ENCODE peak calls at places on chromosomes 13 and 19, in four cellular contexts. One of them, this sample, is unnamed.

GRCh38 chr19:50311723-50312635 is 17.2 kb downstream of the KCNC3 start:
- DNase-seq in stimulated activated CD8-positive, alpha-beta memory T cell treated with anti-CD3 and anti-CD28 coated beads, Interleukin-15, amount 100 ng/mL, for 4 hours: no peak
- DNase-seq in foreskin melanocyte: no peak
- DNase-seq in stimulated activated CD4-positive, alpha-beta T cell treated with anti-CD3 and anti-CD28 coated beads, Interleukin-1b, Interleukin-23, amount 100 ng/mL, for 24 hours: no peak
- DNase-seq in this sample: no peak

GRCh38 chr13:114128624-114129522 is 3.5 kb downstream of the RASA3 start:
- DNase-seq in stimulated activated CD8-positive, alpha-beta memory T cell treated with anti-CD3 and anti-CD28 coated beads, Interleukin-15, amount 100 ng/mL, for 4 hours: peak; percentile 89
- DNase-seq in foreskin melanocyte: peak; percentile 91
- DNase-seq in stimulated activated CD4-positive, alpha-beta T cell treated with anti-CD3 and anti-CD28 coated beads, Interleukin-1b, Interleukin-23, amount 100 ng/mL, for 24 hours: peak; percentile 67
- DNase-seq in this sample: peak; percentile 49

GRCh38 chr19:34261335-34262109 is 7.2 kb downstream of the GARRE1 start:
- DNase-seq in stimulated activated CD8-positive, alpha-beta memory T cell treated with anti-CD3 and anti-CD28 coated beads, Interleukin-15, amount 100 ng/mL, for 4 hours: no peak
- DNase-seq in foreskin melanocyte: no peak
- DNase-seq in stimulated activated CD4-positive, alpha-beta T cell treated with anti-CD3 and anti-CD28 coated beads, Interleukin-1b, Interleukin-23, amount 100 ng/mL, for 24 hours: no peak
- DNase-seq in this sample: no peak

GRCh38 chr19:11243798-11244169 is 4.4 kb downstream of the ANGPTL8 start:
- DNase-seq in stimulated activated CD8-positive, alpha-beta memory T cell treated with anti-CD3 and anti-CD28 coated beads, Interleukin-15, amount 100 ng/mL, for 4 hours: no peak
- DNase-seq in foreskin melanocyte: no peak
- DNase-seq in stimulated activated CD4-positive, alpha-beta T cell treated with anti-CD3 and anti-CD28 coated beads, Interleukin-1b, Interleukin-23, amount 100 ng/mL, for 24 hours: no peak
- DNase-seq in this sample: no peak

GRCh38 chr13:98327326-98328314 is 150.6 kb upstream of the RNF113B start:
- DNase-seq in stimulated activated CD8-positive, alpha-beta memory T cell treated with anti-CD3 and anti-CD28 coated beads, Interleukin-15, amount 100 ng/mL, for 4 hours: no peak
- DNase-seq in foreskin melanocyte: peak; percentile 26
- DNase-seq in stimulated activated CD4-positive, alpha-beta T cell treated with anti-CD3 and anti-CD28 coated beads, Interleukin-1b, Interleukin-23, amount 100 ng/mL, for 24 hours: no peak
- DNase-seq in this sample: no peak

GRCh38 chr19:720691-721160 is 12.0 kb downstream of the PALM start:
- DNase-seq in stimulated activated CD8-positive, alpha-beta memory T cell treated with anti-CD3 and anti-CD28 coated beads, Interleukin-15, amount 100 ng/mL, for 4 hours: no peak
- DNase-seq in foreskin melanocyte: no peak
- DNase-seq in stimulated activated CD4-positive, alpha-beta T cell treated with anti-CD3 and anti-CD28 coated beads, Interleukin-1b, Interleukin-23, amount 100 ng/mL, for 24 hours: no peak
- DNase-seq in this sample: no peak

GRCh38 chr13:110523180-110523579 is 38.3 kb downstream of the RAB20 start:
- DNase-seq in stimulated activated CD8-positive, alpha-beta memory T cell treated with anti-CD3 and anti-CD28 coated beads, Interleukin-15, amount 100 ng/mL, for 4 hours: no peak
- DNase-seq in foreskin melanocyte: no peak
- DNase-seq in stimulated activated CD4-positive, alpha-beta T cell treated with anti-CD3 and anti-CD28 coated beads, Interleukin-1b, Interleukin-23, amount 100 ng/mL, for 24 hours: no peak
- DNase-seq in this sample: no peak

GRCh38 chr13:69565334-69565733 is 542.3 kb upstream of the ATXN8OS start:
- DNase-seq in stimulated activated CD8-positive, alpha-beta memory T cell treated with anti-CD3 and anti-CD28 coated beads, Interleukin-15, amount 100 ng/mL, for 4 hours: no peak
- DNase-seq in foreskin melanocyte: no peak
- DNase-seq in stimulated activated CD4-positive, alpha-beta T cell treated with anti-CD3 and anti-CD28 coated beads, Interleukin-1b, Interleukin-23, amount 100 ng/mL, for 24 hours: no peak
- DNase-seq in this sample: no peak

GRCh38 chr13:79802389-79803140 is 321.6 kb downstream of the NDFIP2 start:
- DNase-seq in stimulated activated CD8-positive, alpha-beta memory T cell treated with anti-CD3 and anti-CD28 coated beads, Interleukin-15, amount 100 ng/mL, for 4 hours: no peak
- DNase-seq in foreskin melanocyte: no peak
- DNase-seq in stimulated activated CD4-positive, alpha-beta T cell treated with anti-CD3 and anti-CD28 coated beads, Interleukin-1b, Interleukin-23, amount 100 ng/mL, for 24 hours: no peak
- DNase-seq in this sample: no peak